ENCODE peak calls at places on chromosomes 3 and 15, in seven cellular contexts. S is amniotic stem cell; K is T-cell; G is HT1080; O is G401; W is activated naive CD8-positive, alpha-beta T cell treated with anti-CD3 and anti-CD28 coated beads, Interleukin-2, amount 50 U/mL, for 16 hours; J is activated naive CD4-positive, alpha-beta T cell treated with anti-CD3 and anti-CD28 coated beads for 36 hours. R is an unnamed sample.

GRCh38 chr15:90979582-90979981 is 14.8 kb downstream of the PRC1 start:
- DNase-seq in S (no peak), K (no peak), G (no peak), O (no peak), W (no peak), J (no peak), R (no peak)

GRCh38 chr3:101963902-101964362 is 114.6 kb downstream of the NFKBIZ start:
- DNase-seq in S (no peak), K (no peak), G (peak), O (no peak), W (no peak), J (peak), R (no peak)

GRCh38 chr3:185216587-185216918 is 37.3 kb downstream of the EHHADH start:
- DNase-seq in S (no peak), K (no peak), G (peak), O (no peak), W (no peak), J (no peak), R (no peak)

GRCh38 chr3:73472429-73472828 is 152.3 kb downstream of the PDZRN3 start:
- DNase-seq in S (no peak), K (no peak), G (no peak), O (no peak), W (no peak), J (no peak), R (no peak)

GRCh38 chr3:173825731-173826130 is 428.2 kb downstream of the NLGN1 start:
- DNase-seq in S (no peak), K (no peak), G (peak), O (no peak), W (no peak), J (no peak), R (no peak)

GRCh38 chr3:195932418-195933043 is 24.2 kb upstream of the TNK2 start:
- DNase-seq in S (no peak), K (no peak), G (no peak), O (no peak), W (no peak), J (no peak), R (no peak)

GRCh38 chr3:47916201-47916600 is 100.0 kb downstream of the MAP4 start:
- DNase-seq in S (no peak), K (no peak), G (no peak), O (no peak), W (no peak), J (no peak), R (no peak)

GRCh38 chr3:171186383-171186782 is 159.9 kb upstream of the SLC2A2 start:
- DNase-seq in S (no peak), K (no peak), G (no peak), O (no peak), W (no peak), J (no peak), R (no peak)

GRCh38 chr3:181313379-181313778 is 323.8 kb upstream of the DNAJC19 start:
- DNase-seq in S (no peak), K (no peak), G (no peak), O (no peak), W (no peak), J (no peak), R (no peak)

GRCh38 chr15:29102911-29103824 is 166.5 kb downstream of the NSMCE3 start:
- DNase-seq in S (no peak), K (peak), G (no peak), O (no peak), W (no peak), J (peak), R (no peak)

GRCh38 chr3:58013973-58014649 is 5.9 kb downstream of the FLNB start:
- DNase-seq in S (peak), K (no peak), G (no peak), O (peak), W (no peak), J (no peak), R (no peak)

GRCh38 chr3:24846286-24846860 is 351.7 kb upstream of the THRB start:
- DNase-seq in S (no peak), K (no peak), G (no peak), O (no peak), W (no peak), J (no peak), R (no peak)

GRCh38 chr3:195818301-195818700 is 6.6 kb upstream of the MUC4 start:
- DNase-seq in S (no peak), K (no peak), G (no peak), O (no peak), W (no peak), J (no peak), R (no peak)

GRCh38 chr15:77527831-77528231 is 104.9 kb downstream of the LINGO1 start:
- DNase-seq in S (no peak), K (no peak), G (no peak), O (no peak), W (no peak), J (no peak), R (no peak)

GRCh38 chr3:51539291-51539891 is 872 bp downstream of the RAD54L2 start:
- DNase-seq in S (peak), K (peak), G (peak), O (peak), W (no peak), J (peak), R (peak)

GRCh38 chr3:72520690-72521308 is 327.4 kb downstream of the SHQ1 start:
- DNase-seq in S (no peak), K (no peak), G (peak), O (no peak), W (no peak), J (peak), R (no peak)

GRCh38 chr3:14218355-14218754 is 39.7 kb downstream of the LSM3 start:
- DNase-seq in S (no peak), K (no peak), G (no peak), O (no peak), W (no peak), J (no peak), R (no peak)

GRCh38 chr15:49238342-49238741 is 68.3 kb downstream of the GALK2 start:
- DNase-seq in S (peak), K (no peak), G (no peak), O (no peak), W (no peak), J (no peak), R (no peak)

GRCh38 chr15:99345242-99345641 is 94.0 kb downstream of the LRRC28 start:
- DNase-seq in S (no peak), K (no peak), G (no peak), O (no peak), W (no peak), J (no peak), R (no peak)

GRCh38 chr3:69838217-69838616 is 99.0 kb downstream of the MITF start:
- DNase-seq in S (peak), K (no peak), G (peak), O (no peak), W (no peak), J (no peak), R (no peak)

GRCh38 chr15:38941399-38941953 is 376.9 kb upstream of the RASGRP1 start:
- DNase-seq in S (no peak), K (no peak), G (peak), O (no peak), W (no peak), J (no peak), R (no peak)

GRCh38 chr3:17806201-17806600 is 63.8 kb upstream of the TBC1D5 start:
- DNase-seq in S (no peak), K (peak), G (no peak), O (no peak), W (no peak), J (peak), R (no peak)

GRCh38 chr3:118682916-118683315 is 351.7 kb downstream of the IGSF11 start:
- DNase-seq in S (no peak), K (no peak), G (no peak), O (no peak), W (no peak), J (no peak), R (no peak)

GRCh38 chr3:42298259-42298658 is 32.3 kb upstream of the CCK start:
- DNase-seq in S (no peak), K (no peak), G (no peak), O (no peak), W (no peak), J (no peak), R (no peak)

GRCh38 chr3:33490641-33491241 is 50.5 kb upstream of the UBP1 start:
- DNase-seq in S (no peak), K (no peak), G (no peak), O (no peak), W (no peak), J (no peak), R (no peak)

GRCh38 chr3:119562307-119562961 is 3.0 kb upstream of the CD80 start:
- DNase-seq in S (no peak), K (peak), G (no peak), O (no peak), W (no peak), J (peak), R (no peak)

GRCh38 chr15:62124953-62125263 is 40.2 kb downstream of the C2CD4B start:
- DNase-seq in S (no peak), K (no peak), G (no peak), O (no peak), W (no peak), J (no peak), R (no peak)

GRCh38 chr15:81106560-81106959 is 27.5 kb upstream of the CFAP161 start:
- DNase-seq in S (peak), K (peak), G (peak), O (peak), W (no peak), J (peak), R (peak)